ENCODE peak calls at places on chromosomes 5 and 9, in six cellular contexts. Q is T-cell, V is iris pigment epithelial cell, K is dorsolateral prefrontal cortex, H is activated T-helper 1 cell treated with Interleukin-2 at 50 U/mL for 16 hours, U is ascending aorta. W is an unnamed sample.

GRCh38 chr5:152072076-152072475 is 147.4 kb upstream of the GLRA1 start:
- DNase-seq in Q (no peak), V (no peak), K (no peak), H (no peak), U (no peak), W (no peak)

GRCh38 chr5:159051431-159052281 is 48.1 kb downstream of the EBF1 start:
- DNase-seq in Q (no peak), V (peak), K (peak), H (no peak), U (peak), W (peak)

GRCh38 chr5:78899922-78900362 is 85.2 kb downstream of the ARSB start:
- DNase-seq in Q (no peak), V (peak), K (no peak), H (no peak), U (no peak), W (peak)

GRCh38 chr5:137856201-137856600 is 11.5 kb upstream of the MYOT start:
- DNase-seq in Q (no peak), V (no peak), K (no peak), H (no peak), U (no peak), W (no peak)

GRCh38 chr9:89498845-89499480 is 1.1 kb upstream of the SEMA4D start:
- DNase-seq in Q (peak), V (no peak), K (no peak), H (no peak), U (no peak), W (peak)

GRCh38 chr9:113369583-113370140 is 7.1 kb downstream of the HDHD3 start:
- DNase-seq in Q (no peak), V (no peak), K (no peak), H (no peak), U (no peak), W (no peak)

GRCh38 chr5:6826756-6827155 is 113.5 kb downstream of the TENT4A start:
- DNase-seq in Q (no peak), V (no peak), K (no peak), H (no peak), U (no peak), W (no peak)

GRCh38 chr5:89946514-89946913 is 463.0 kb downstream of the CETN3 start:
- DNase-seq in Q (no peak), V (no peak), K (no peak), H (no peak), U (no peak), W (no peak)

GRCh38 chr9:89835676-89836075 is 230.9 kb downstream of the GADD45G start:
- DNase-seq in Q (no peak), V (no peak), K (no peak), H (no peak), U (peak), W (no peak)

W was measured in NAMALWA.